ENCODE peak calls at places on chromosomes 1 and 21, in four cellular contexts. G is H9, L is HTR-8/SVneo, T is T follicular helper cell. O is an unnamed sample.

GRCh38 chr1:186829679-186830587 is 1.2 kb downstream of the PLA2G4A start:
- DNase-seq in L (no peak), G (no peak), T (no peak), O (no peak)

GRCh38 chr1:211490821-211491415 is 1.0 kb downstream of the RD3 start:
- DNase-seq in L (no peak), T (no peak), G (no peak), O (no peak)

GRCh38 chr1:84539972-84540371 is 33.6 kb upstream of the GNG5 start:
- DNase-seq in T (no peak), L (no peak), G (no peak), O (no peak)

GRCh38 chr1:154353460-154353904 is 28.2 kb downstream of the ATP8B2 start:
- DNase-seq in L (peak), T (no peak), G (no peak), O (no peak)

GRCh38 chr1:35536551-35537162 is 20.5 kb downstream of the KIAA0319L start:
- DNase-seq in L (no peak), T (no peak), G (no peak), O (no peak)

GRCh38 chr1:223129229-223129851 is 13.7 kb downstream of the TLR5 start:
- DNase-seq in L (peak), G (peak), T (peak), O (peak)

GRCh38 chr1:36369061-36369470 is 16.7 kb downstream of the STK40 start:
- DNase-seq in L (no peak), T (peak), G (peak), O (peak)

GRCh38 chr1:153550398-153550758 is 1.3 kb upstream of the S100A3 start:
- DNase-seq in T (no peak), G (no peak), L (no peak), O (no peak)

GRCh38 chr21:33025471-33026298 is at the start of gene OLIG2:
- DNase-seq in L (peak), G (peak), T (no peak), O (peak)

GRCh38 chr1:200042437-200043329 is 15.2 kb downstream of the NR5A2 start:
- DNase-seq in G (peak), L (no peak), T (no peak), O (peak)

GRCh38 chr1:7669559-7670208 is 101.4 kb upstream of the VAMP3 start:
- DNase-seq in G (peak), T (peak), L (peak), O (peak)

GRCh38 chr1:211525101-211525676 is 33.2 kb upstream of the RD3 start:
- DNase-seq in G (no peak), L (no peak), T (no peak), O (no peak)

GRCh38 chr21:42591170-42591869 is 62.1 kb upstream of the PDE9A start:
- DNase-seq in T (no peak), L (no peak), G (no peak), O (no peak)

GRCh38 chr1:186858923-186859322 is 30.2 kb downstream of the PLA2G4A start:
- DNase-seq in L (no peak), G (no peak), T (no peak), O (no peak)